ENCODE peak calls at places on chromosomes 3 and 15, in seven cellular contexts. O is BJ, K is prostate gland, A is A549, P is IMR-90, I is epithelial cell of esophagus, F is AG10803. Z is an unnamed sample.

GRCh38 chr3:178079966-178080365 is 456.3 kb upstream of the KCNMB2 start:
- DNase-seq in O (no peak), K (no peak), A (no peak), P (no peak), I (no peak), F (no peak), Z (no peak)

GRCh38 chr3:48069339-48069738 is 53.1 kb upstream of the MAP4 start:
- DNase-seq in O (no peak), K (no peak), A (no peak), P (no peak), I (no peak), F (peak; percentile 25), Z (no peak)

GRCh38 chr3:138862924-138863775 is 28.4 kb upstream of the PIK3CB start:
- DNase-seq in O (no peak), K (peak; percentile 38), A (peak; percentile 88), P (peak; percentile 76), I (peak; percentile 98), F (peak; percentile 44), Z (no peak)

GRCh38 chr15:90141646-90142045 is 39.4 kb upstream of the IDH2 start:
- DNase-seq in O (no peak), K (no peak), A (no peak), P (peak; percentile 66), I (no peak), F (peak; percentile 26), Z (no peak)

GRCh38 chr3:140585828-140586227 is 92.0 kb upstream of the TRIM42 start:
- DNase-seq in O (no peak), K (no peak), A (no peak), P (peak; percentile 2), I (peak; percentile 18), F (peak; percentile 69), Z (no peak)

GRCh38 chr3:126125781-126126251 is 41.9 kb upstream of the SLC41A3 start:
- DNase-seq in O (no peak), K (no peak), A (no peak), P (no peak), I (no peak), F (no peak), Z (no peak)

GRCh38 chr3:182527745-182528144 is 265.6 kb upstream of the ATP11B start:
- DNase-seq in O (no peak), K (no peak), A (no peak), P (no peak), I (no peak), F (no peak), Z (peak; percentile 81)

GRCh38 chr3:127183931-127184869 is 8.7 kb upstream of the PRR23E start:
- DNase-seq in O (no peak), K (no peak), A (no peak), P (no peak), I (no peak), F (no peak), Z (no peak)

GRCh38 chr15:46394463-46394862 is 759.6 kb downstream of the SQOR start:
- DNase-seq in O (no peak), K (no peak), A (no peak), P (no peak), I (no peak), F (no peak), Z (no peak)

GRCh38 chr3:15955968-15956367 is 158.2 kb upstream of the ANKRD28 start:
- DNase-seq in O (no peak), K (no peak), A (no peak), P (peak; percentile 38), I (no peak), F (no peak), Z (no peak)

GRCh38 chr15:82647835-82648256 is 683 bp upstream of the CPEB1 start:
- DNase-seq in O (no peak), K (no peak), A (no peak), P (no peak), I (no peak), F (no peak), Z (no peak)

GRCh38 chr3:65604863-65605526 is 433.7 kb downstream of the MAGI1 start:
- DNase-seq in O (peak; percentile 67), K (no peak), A (no peak), P (peak; percentile 72), I (peak; percentile 20), F (peak; percentile 89), Z (no peak)

GRCh38 chr3:108175352-108175751 is 46.9 kb downstream of the IFT57 start:
- DNase-seq in O (no peak), K (no peak), A (no peak), P (peak; percentile 78), I (peak; percentile 16), F (no peak), Z (no peak)

GRCh38 chr15:79475312-79475711 is 43.2 kb downstream of the MINAR1 start:
- DNase-seq in O (peak; percentile 6), K (no peak), A (no peak), P (peak; percentile 56), I (peak; percentile 30), F (peak; percentile 74), Z (no peak)

GRCh38 chr3:185733980-185734724 is 90.7 kb downstream of the IGF2BP2 start:
- DNase-seq in O (no peak), K (peak; percentile 46), A (peak; percentile 71), P (peak; percentile 89), I (peak; percentile 92), F (peak; percentile 84), Z (peak; percentile 80)

GRCh38 chr15:42134617-42135243 is 21.7 kb downstream of the PLA2G4F start:
- DNase-seq in O (no peak), K (no peak), A (no peak), P (no peak), I (no peak), F (no peak), Z (no peak)

GRCh38 chr3:29385056-29385455 is 104.2 kb downstream of the RBMS3 start:
- DNase-seq in O (no peak), K (no peak), A (no peak), P (no peak), I (no peak), F (peak; percentile 71), Z (no peak)

GRCh38 chr15:63296195-63296594 is 18.8 kb downstream of the APH1B start:
- DNase-seq in O (no peak), K (no peak), A (no peak), P (no peak), I (no peak), F (no peak), Z (no peak)

GRCh38 chr15:74200871-74201419 is 1.6 kb downstream of the STRA6 start:
- DNase-seq in O (peak; percentile 74), K (no peak), A (no peak), P (peak; percentile 52), I (no peak), F (no peak), Z (no peak)

GRCh38 chr15:92393287-92393993 is at the start of gene ST8SIA2:
- DNase-seq in O (no peak), K (no peak), A (no peak), P (no peak), I (peak; percentile 33), F (peak; percentile 40), Z (no peak)
- H3K4me3 ChIP-seq in O (no peak within 1 kb of the TSS), K (peak within 1 kb of the TSS; percentile 26), A (peak within 1 kb of the TSS; percentile 43), P (no peak within 1 kb of the TSS), I (peak within 1 kb of the TSS; percentile 11), F (peak within 1 kb of the TSS; percentile 66), Z (peak within 1 kb of the TSS; percentile 39)

GRCh38 chr3:132549890-132550578 is 47.0 kb upstream of the ACKR4 start:
- DNase-seq in O (no peak), K (no peak), A (no peak), P (peak; percentile 83), I (peak; percentile 45), F (peak; percentile 82), Z (no peak)

GRCh38 chr3:132553811-132554210 is 43.3 kb upstream of the ACKR4 start:
- DNase-seq in O (no peak), K (no peak), A (no peak), P (no peak), I (no peak), F (no peak), Z (no peak)

GRCh38 chr3:132545471-132545870 is 51.6 kb upstream of the ACKR4 start:
- DNase-seq in O (no peak), K (no peak), A (no peak), P (no peak), I (no peak), F (no peak), Z (no peak)

GRCh38 chr3:132550579-132551305 is 46.3 kb upstream of the ACKR4 start:
- DNase-seq in O (no peak), K (no peak), A (no peak), P (peak; percentile 26), I (no peak), F (no peak), Z (no peak)

GRCh38 chr3:132549169-132549568 is 47.9 kb upstream of the ACKR4 start:
- DNase-seq in O (no peak), K (no peak), A (no peak), P (no peak), I (no peak), F (no peak), Z (no peak)
- TF ChIP-seq CTCF in O (no peak), K (no peak), A (no peak), P (no peak), I (no peak), F (no peak), Z (no peak)

DNA sequence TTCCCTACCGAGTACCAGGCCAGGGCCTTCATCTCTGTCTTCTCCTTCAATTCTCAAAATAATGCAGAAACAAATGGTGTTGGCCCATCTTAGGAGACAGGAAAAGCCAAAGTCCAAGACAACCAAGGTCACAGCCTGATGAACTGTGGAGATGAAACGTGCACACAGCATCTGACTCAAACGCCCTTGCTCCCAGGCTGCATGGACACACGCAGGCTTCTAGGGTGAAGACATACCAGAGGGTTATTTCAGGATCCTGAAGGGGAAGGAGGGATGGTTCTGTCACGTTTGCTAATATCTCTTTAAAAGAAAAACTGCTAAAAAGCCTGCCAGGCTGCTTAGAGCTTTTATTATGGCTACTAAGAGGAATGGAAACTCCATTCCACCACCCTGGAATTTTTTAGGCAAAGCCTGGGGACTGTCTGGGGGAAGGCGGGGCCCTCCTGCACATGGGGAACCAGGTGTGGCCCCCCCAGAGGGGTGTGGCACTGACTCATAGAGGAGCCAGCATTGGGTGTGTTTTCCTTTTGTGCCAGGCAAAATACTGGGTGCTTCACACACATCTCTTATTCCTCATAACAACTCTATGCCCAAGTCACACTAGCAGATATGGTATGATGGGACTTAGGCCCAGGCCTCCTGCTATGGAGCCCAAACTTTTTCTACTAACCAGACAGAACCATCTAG is 62.9 kb downstream of the UMPS start:
- DNase-seq in O (no peak), K (no peak), A (no peak), P (no peak), I (peak; percentile 75), F (peak; percentile 87), Z (no peak)
- H3K4me3 ChIP-seq in O (no peak overlapping the region), K (no peak overlapping the region), A (no peak overlapping the region), P (no peak overlapping the region), I (no peak overlapping the region), F (no peak overlapping the region), Z (no peak overlapping the region)

GRCh38 chr15:48989175-48989574 is 25.5 kb upstream of the SHC4 start:
- DNase-seq in O (no peak), K (no peak), A (no peak), P (no peak), I (no peak), F (peak; percentile 27), Z (no peak)

GRCh38 chr15:48992096-48992495 is 28.4 kb upstream of the SHC4 start:
- DNase-seq in O (no peak), K (no peak), A (no peak), P (no peak), I (no peak), F (no peak), Z (no peak)

GRCh38 chr15:48996276-48996675 is 32.6 kb upstream of the SHC4 start:
- DNase-seq in O (no peak), K (no peak), A (no peak), P (peak; percentile 33), I (no peak), F (peak; percentile 52), Z (no peak)

GRCh38 chr15:48993411-48993810 is 29.7 kb upstream of the SHC4 start:
- DNase-seq in O (no peak), K (no peak), A (no peak), P (peak; percentile 35), I (no peak), F (no peak), Z (no peak)

GRCh38 chr15:48992545-48992944 is 28.8 kb upstream of the SHC4 start:
- DNase-seq in O (no peak), K (no peak), A (no peak), P (no peak), I (no peak), F (no peak), Z (no peak)
- TF ChIP-seq CTCF in O (no peak), K (no peak), A (no peak), P (no peak), I (no peak), F (no peak), Z (no peak)

Z was measured in LNCaP clone FGC.